ENCODE peak calls at places on chromosomes 3 and 15, in ten cellular contexts. U is A549, T is IMR-90, W is Peyer's patch, F is ovary, X is stomach, L is HCT116, Z is uterus, K is HepG2, V is right lobe of liver. D is an unnamed sample.

GRCh38 chr15:40927497-40928346 is 1.4 kb upstream of the DLL4 start:
- DNase-seq in U (no peak), T (no peak), W (peak; percentile 65), F (no peak), X (no peak), L (no peak), Z (no peak), K (no peak), V (no peak), D (peak; percentile 73)

GRCh38 chr15:40075298-40076044 is 33.2 kb downstream of the BMF start:
- DNase-seq in U (no peak), T (no peak), W (no peak), F (no peak), X (peak; percentile 73), L (no peak), Z (no peak), K (no peak), V (no peak), D (peak; percentile 59)

GRCh38 chr3:119643528-119643927 is 16.9 kb downstream of the POPDC2 start:
- DNase-seq in U (peak; percentile 33), T (peak; percentile 87), W (no peak), F (no peak), X (no peak), L (peak; percentile 41), Z (no peak), K (no peak), V (no peak), D (no peak)

GRCh38 chr15:35141743-35142356 is 56.8 kb upstream of the NANOGP8 start:
- DNase-seq in U (no peak), T (peak; percentile 96), W (no peak), F (no peak), X (no peak), L (no peak), Z (peak; percentile 48), K (peak; percentile 0), V (no peak), D (no peak)

GRCh38 chr15:90075420-90076289 is 26.6 kb downstream of the IDH2 start:
- DNase-seq in U (no peak), T (no peak), W (no peak), F (no peak), X (peak; percentile 71), L (peak; percentile 27), Z (no peak), K (peak; percentile 57), V (peak; percentile 54), D (no peak)

GRCh38 chr3:14837188-14837587 is 18.4 kb downstream of the FGD5 start:
- DNase-seq in U (no peak), T (no peak), W (no peak), F (no peak), X (no peak), L (no peak), Z (no peak), K (no peak), V (no peak), D (no peak)

GRCh38 chr3:43319794-43320193 is 33.5 kb downstream of the SNRK start:
- DNase-seq in U (no peak), T (no peak), W (no peak), F (no peak), X (no peak), L (no peak), Z (no peak), K (no peak), V (no peak), D (no peak)

GRCh38 chr15:67116742-67117141 is 51.3 kb downstream of the SMAD3 start:
- DNase-seq in U (peak; percentile 79), T (peak; percentile 73), W (no peak), F (no peak), X (no peak), L (no peak), Z (no peak), K (peak; percentile 37), V (no peak), D (peak; percentile 33)

GRCh38 chr15:81117136-81117535 is 16.9 kb upstream of the CFAP161 start:
- DNase-seq in U (no peak), T (peak; percentile 66), W (no peak), F (no peak), X (no peak), L (no peak), Z (no peak), K (no peak), V (no peak), D (no peak)

GRCh38 chr3:28601291-28601690 is 252.7 kb upstream of the AZI2 start:
- DNase-seq in U (no peak), T (no peak), W (no peak), F (no peak), X (no peak), L (no peak), Z (no peak), K (no peak), V (no peak), D (no peak)

GRCh38 chr15:67192185-67192584 is 62.3 kb downstream of the AAGAB start:
- DNase-seq in U (no peak), T (no peak), W (no peak), F (no peak), X (no peak), L (no peak), Z (no peak), K (no peak), V (no peak), D (no peak)

GRCh38 chr3:177889158-177889557 is 647.1 kb upstream of the KCNMB2 start:
- DNase-seq in U (no peak), T (no peak), W (no peak), F (no peak), X (no peak), L (no peak), Z (no peak), K (no peak), V (no peak), D (no peak)
- H3K9me3 ChIP-seq in U (no peaks in the 10 kb centered on the region), T (no peaks in the 10 kb centered on the region), W (no peaks in the 10 kb centered on the region), F (no peaks in the 10 kb centered on the region), X (no peaks in the 10 kb centered on the region), L (no peaks in the 10 kb centered on the region), Z (no peaks in the 10 kb centered on the region), K (no peaks in the 10 kb centered on the region), V (no peaks in the 10 kb centered on the region), D (no peaks in the 10 kb centered on the region)

GRCh38 chr3:149455366-149455765 is 19.1 kb upstream of the TM4SF4 start:
- DNase-seq in U (no peak), T (no peak), W (no peak), F (no peak), X (no peak), L (no peak), Z (no peak), K (no peak), V (no peak), D (no peak)
- TF ChIP-seq POLR2A in U (no peak), T (no peak), W (no peak), F (no peak), X (no peak), L (no peak), Z (no peak), K (no peak), V (no peak), D (no peak)

DNA sequence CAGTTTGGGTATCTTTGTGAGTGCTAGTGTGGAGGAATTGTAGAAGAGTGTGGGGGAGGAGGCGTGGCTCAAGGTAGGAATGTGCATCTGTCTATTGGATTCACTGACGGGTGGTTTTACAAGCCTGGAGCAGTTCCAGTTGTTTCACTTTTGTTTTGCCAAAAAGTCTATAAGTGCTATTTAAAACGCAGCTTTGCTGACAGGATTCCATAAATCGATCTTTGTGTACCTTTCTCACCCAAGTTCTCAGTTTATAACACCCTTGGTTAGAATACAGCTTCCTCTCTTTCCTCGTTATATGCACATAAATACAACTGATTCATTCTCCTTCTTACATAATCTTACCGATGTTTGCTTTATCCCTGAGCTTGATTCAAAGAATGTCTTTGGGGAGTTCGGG is 123.2 kb upstream of the UBE2E2 start:
- DNase-seq in U (peak; percentile 14), T (no peak), W (no peak), F (no peak), X (no peak), L (no peak), Z (no peak), K (no peak), V (no peak), D (no peak)
- H3K4me3 ChIP-seq in U (peak overlapping the region; percentile 33), T (no peak overlapping the region), W (no peak overlapping the region), F (no peak overlapping the region), X (peak overlapping the region; percentile 9), L (no peak overlapping the region), Z (no peak overlapping the region), K (no peak overlapping the region), V (peak overlapping the region; percentile 21), D (no peak overlapping the region)

GRCh38 chr15:64583519-64583918 is 123.1 kb downstream of the ZNF609 start:
- DNase-seq in U (no peak), T (no peak), W (no peak), F (no peak), X (no peak), L (no peak), Z (no peak), K (no peak), V (no peak), D (no peak)
- H3K9me3 ChIP-seq in U (peaks cover 32% of the 10 kb centered on the region), T (peaks cover 13% of the 10 kb centered on the region), W (no peaks in the 10 kb centered on the region), F (no peaks in the 10 kb centered on the region), X (peaks cover 12% of the 10 kb centered on the region), L (peaks cover 3% of the 10 kb centered on the region), Z (peaks cover 6% of the 10 kb centered on the region), K (peaks cover 15% of the 10 kb centered on the region), V (no peaks in the 10 kb centered on the region), D (peaks cover 17% of the 10 kb centered on the region)

GRCh38 chr15:63381301-63382192 is at the start of gene CA12:
- DNase-seq in U (peak; percentile 75), T (peak; percentile 55), W (peak; percentile 81), F (peak; percentile 46), X (peak; percentile 45), L (no peak), Z (peak; percentile 32), K (peak; percentile 28), V (peak; percentile 60), D (peak; percentile 79)
- TF ChIP-seq POLR2A in U (peak; percentile 100), T (peak; percentile 25), W (peak; percentile 74), F (no peak), X (no peak), L (no peak), Z (no peak), K (no peak), V (peak; percentile 33), D (no peak)

DNA sequence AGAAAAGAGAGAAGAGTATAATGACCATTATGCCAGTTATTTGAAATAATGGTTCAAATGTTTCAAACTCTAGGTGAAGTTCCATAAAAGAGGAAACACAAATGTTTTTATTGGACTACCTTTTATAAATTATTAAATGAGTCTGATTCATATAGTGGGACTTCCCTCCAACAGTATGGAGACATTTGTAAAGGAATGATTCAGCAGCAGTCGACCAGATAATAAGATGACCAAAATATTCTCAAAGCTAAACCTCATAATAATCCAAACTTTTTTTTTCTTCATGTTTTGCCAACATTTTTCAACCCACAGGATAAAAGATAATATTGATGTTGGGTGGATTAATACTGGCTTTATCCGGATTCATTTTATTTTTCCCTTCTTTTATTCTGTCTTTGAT is 18.8 kb downstream of the TIPARP start:
- DNase-seq in U (no peak), T (peak; percentile 79), W (no peak), F (no peak), X (no peak), L (no peak), Z (no peak), K (no peak), V (no peak), D (no peak)
- H3K4me3 ChIP-seq in U (peak overlapping the region; percentile 2), T (no peak overlapping the region), W (no peak overlapping the region), F (no peak overlapping the region), X (no peak overlapping the region), L (no peak overlapping the region), Z (no peak overlapping the region), K (no peak overlapping the region), V (no peak overlapping the region), D (no peak overlapping the region)